ENCODE peak calls at places on chromosome 14, in five cellular contexts. One of them, this sample, is unnamed. For H3K4me1, the result is how much of the 10 kb centered on the place peaks cover.

GRCh38 chr14:34403646-34404045 is 58.4 kb downstream of the SPTSSA start:
- DNase-seq in IMR-90: no peak
- DNase-seq in CD8-positive, alpha-beta memory T cell: no peak
- DNase-seq in CD8-positive, alpha-beta T cell: no peak
- DNase-seq in A673: no peak
- DNase-seq in this sample: no peak

GRCh38 chr14:23538785-23539184 is 12.8 kb downstream of the ZFHX2 start:
- DNase-seq in A673: peak
- DNase-seq in IMR-90: peak
- DNase-seq in CD8-positive, alpha-beta memory T cell: peak
- DNase-seq in CD8-positive, alpha-beta T cell: no peak
- DNase-seq in this sample: peak

GRCh38 chr14:25121342-25122129 is 71.6 kb upstream of the STXBP6 start:
- DNase-seq in IMR-90: peak
- DNase-seq in CD8-positive, alpha-beta memory T cell: no peak
- DNase-seq in CD8-positive, alpha-beta T cell: no peak
- DNase-seq in A673: no peak
- DNase-seq in this sample: no peak

GRCh38 chr14:74619672-74620131 is 7.7 kb upstream of the LTBP2 start:
- DNase-seq in CD8-positive, alpha-beta memory T cell: no peak
- DNase-seq in CD8-positive, alpha-beta T cell: no peak
- DNase-seq in A673: no peak
- DNase-seq in IMR-90: peak
- DNase-seq in this sample: peak

GRCh38 chr14:34018564-34019244 is 67.8 kb upstream of the EGLN3 start:
- DNase-seq in IMR-90: no peak
- DNase-seq in CD8-positive, alpha-beta T cell: peak
- DNase-seq in CD8-positive, alpha-beta memory T cell: no peak
- DNase-seq in A673: peak
- DNase-seq in this sample: peak

GRCh38 chr14:104773505-104774452 is 20.8 kb downstream of the SIVA1 start:
- DNase-seq in A673: no peak
- DNase-seq in IMR-90: no peak
- DNase-seq in CD8-positive, alpha-beta memory T cell: no peak
- DNase-seq in CD8-positive, alpha-beta T cell: no peak
- DNase-seq in this sample: no peak

GRCh38 chr14:66045572-66046021 is 440.6 kb upstream of the CCDC196 start:
- DNase-seq in A673: peak
- DNase-seq in CD8-positive, alpha-beta T cell: no peak
- DNase-seq in CD8-positive, alpha-beta memory T cell: no peak
- DNase-seq in IMR-90: no peak
- DNase-seq in this sample: peak

GRCh38 chr14:72433511-72433910 is 460.4 kb downstream of the DPF3 start:
- DNase-seq in IMR-90: peak
- DNase-seq in CD8-positive, alpha-beta memory T cell: no peak
- DNase-seq in A673: no peak
- DNase-seq in CD8-positive, alpha-beta T cell: no peak
- DNase-seq in this sample: no peak

GRCh38 chr14:68703093-68703492 is 89.8 kb downstream of the ZFP36L1 start:
- DNase-seq in CD8-positive, alpha-beta memory T cell: no peak
- DNase-seq in IMR-90: peak
- DNase-seq in A673: no peak
- DNase-seq in CD8-positive, alpha-beta T cell: no peak
- DNase-seq in this sample: no peak

GRCh38 chr14:50001146-50001998 is 108.5 kb downstream of the ARF6 start:
- DNase-seq in A673: no peak
- DNase-seq in IMR-90: peak
- DNase-seq in CD8-positive, alpha-beta T cell: peak
- DNase-seq in CD8-positive, alpha-beta memory T cell: peak
- DNase-seq in this sample: no peak

GRCh38 chr14:49999826-50000214 is 106.9 kb downstream of the ARF6 start:
- DNase-seq in CD8-positive, alpha-beta T cell: no peak
- DNase-seq in CD8-positive, alpha-beta memory T cell: no peak
- DNase-seq in A673: no peak
- DNase-seq in IMR-90: no peak
- DNase-seq in this sample: no peak

GRCh38 chr14:49999216-49999761 is 106.4 kb downstream of the ARF6 start:
- DNase-seq in CD8-positive, alpha-beta memory T cell: peak
- DNase-seq in A673: peak
- DNase-seq in IMR-90: peak
- DNase-seq in CD8-positive, alpha-beta T cell: peak
- DNase-seq in this sample: peak

GRCh38 chr14:50001999-50002925 is 109.4 kb downstream of the ARF6 start:
- DNase-seq in CD8-positive, alpha-beta memory T cell: peak
- DNase-seq in IMR-90: no peak
- DNase-seq in CD8-positive, alpha-beta T cell: peak
- DNase-seq in A673: no peak
- DNase-seq in this sample: no peak

DNA sequence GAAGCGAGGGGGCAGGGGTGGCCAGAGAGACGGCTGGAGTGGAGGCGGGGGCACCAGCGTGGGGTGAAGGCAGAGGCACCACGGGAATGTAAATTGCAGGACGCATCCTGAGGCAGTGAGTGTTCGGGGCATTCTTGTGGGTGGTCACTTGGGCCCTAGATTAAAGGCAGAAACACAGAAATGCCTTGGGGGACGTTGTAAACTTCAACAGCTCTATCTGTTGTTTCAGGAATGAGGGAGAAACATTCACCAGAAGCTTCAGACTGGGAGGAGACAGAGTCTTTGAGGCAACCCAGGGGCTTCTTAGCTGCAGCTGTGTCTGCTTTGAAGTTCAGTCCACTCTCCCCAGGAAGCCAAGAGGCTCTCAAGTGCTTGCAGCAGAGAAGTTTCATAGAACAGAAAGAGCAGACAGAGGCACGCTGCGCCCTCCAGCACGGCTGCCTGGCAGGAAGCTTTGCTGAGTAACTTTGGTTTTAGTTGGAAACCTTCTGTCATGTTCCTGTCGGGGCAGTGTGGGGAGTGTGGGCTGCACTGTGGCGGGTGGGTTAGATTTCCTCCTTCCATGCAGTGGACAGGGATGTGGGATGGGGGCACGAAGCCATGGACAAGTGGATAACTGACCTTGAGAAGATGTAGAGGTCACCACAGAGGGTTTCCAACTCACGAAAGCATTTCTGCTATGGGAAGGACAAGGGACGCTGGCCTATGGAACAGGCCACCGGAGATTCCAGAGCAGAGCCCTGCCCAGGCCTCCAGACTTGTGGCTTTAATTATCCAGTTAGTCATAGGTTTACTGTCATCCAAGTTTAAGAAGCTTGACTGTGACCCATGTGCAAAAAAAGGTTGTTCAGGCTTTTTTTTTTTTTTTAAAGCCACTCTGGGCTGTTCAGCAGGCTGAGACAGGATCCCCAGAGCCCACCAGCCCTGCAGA is 107.6 kb downstream of the ARF6 start:
- DNase-seq in CD8-positive, alpha-beta memory T cell: peak
- DNase-seq in CD8-positive, alpha-beta T cell: peak
- DNase-seq in IMR-90: peak
- DNase-seq in A673: peak
- DNase-seq in this sample: peak
- H3K4me1 ChIP-seq in CD8-positive, alpha-beta memory T cell: half or more
- H3K4me1 ChIP-seq in CD8-positive, alpha-beta T cell: half or more
- H3K4me1 ChIP-seq in IMR-90: under half
- H3K4me1 ChIP-seq in A673: under half
- H3K4me1 ChIP-seq in this sample: half or more

GRCh38 chr14:99412122-99413061 is 68.3 kb downstream of the SETD3 start:
- DNase-seq in CD8-positive, alpha-beta T cell: no peak
- DNase-seq in A673: no peak
- DNase-seq in CD8-positive, alpha-beta memory T cell: no peak
- DNase-seq in IMR-90: peak
- DNase-seq in this sample: no peak
- H3K4me1 ChIP-seq in CD8-positive, alpha-beta T cell: under half
- H3K4me1 ChIP-seq in A673: under half
- H3K4me1 ChIP-seq in CD8-positive, alpha-beta memory T cell: under half
- H3K4me1 ChIP-seq in IMR-90: under half
- H3K4me1 ChIP-seq in this sample: under half

GRCh38 chr14:76531085-76531484 is 155.1 kb downstream of the ESRRB start:
- DNase-seq in A673: no peak
- DNase-seq in CD8-positive, alpha-beta T cell: no peak
- DNase-seq in IMR-90: no peak
- DNase-seq in CD8-positive, alpha-beta memory T cell: no peak
- DNase-seq in this sample: no peak

GRCh38 chr14:76525106-76525825 is 149.3 kb downstream of the ESRRB start:
- DNase-seq in CD8-positive, alpha-beta memory T cell: no peak
- DNase-seq in IMR-90: no peak
- DNase-seq in A673: no peak
- DNase-seq in CD8-positive, alpha-beta T cell: no peak
- DNase-seq in this sample: no peak
- H3K4me1 ChIP-seq in CD8-positive, alpha-beta memory T cell: under half
- H3K4me1 ChIP-seq in IMR-90: under half
- H3K4me1 ChIP-seq in A673: under half
- H3K4me1 ChIP-seq in CD8-positive, alpha-beta T cell: under half
- H3K4me1 ChIP-seq in this sample: under half

DNA sequence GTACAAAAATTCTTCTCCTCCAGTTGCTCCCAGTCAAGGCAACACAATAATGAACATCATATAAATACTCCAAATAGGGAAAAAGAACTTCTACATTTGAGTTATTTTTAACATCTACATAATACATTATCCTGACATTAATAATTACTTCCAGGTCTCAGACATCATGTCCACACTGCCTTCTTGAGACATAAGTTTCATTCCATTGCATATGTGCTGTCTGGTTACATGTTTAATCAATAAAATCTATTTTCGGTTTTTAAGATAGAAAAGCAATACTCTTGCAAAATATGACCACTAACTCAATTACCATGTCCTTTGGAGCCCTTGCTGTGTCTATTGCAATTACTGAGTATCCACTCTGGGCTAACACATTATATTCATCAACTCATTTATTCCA is 881.8 kb downstream of the GALC start:
- DNase-seq in A673: no peak
- DNase-seq in CD8-positive, alpha-beta memory T cell: no peak
- DNase-seq in CD8-positive, alpha-beta T cell: no peak
- DNase-seq in IMR-90: no peak
- DNase-seq in this sample: no peak
- H3K4me1 ChIP-seq in A673: under half
- H3K4me1 ChIP-seq in CD8-positive, alpha-beta memory T cell: under half
- H3K4me1 ChIP-seq in CD8-positive, alpha-beta T cell: under half
- H3K4me1 ChIP-seq in IMR-90: under half
- H3K4me1 ChIP-seq in this sample: under half

DNA sequence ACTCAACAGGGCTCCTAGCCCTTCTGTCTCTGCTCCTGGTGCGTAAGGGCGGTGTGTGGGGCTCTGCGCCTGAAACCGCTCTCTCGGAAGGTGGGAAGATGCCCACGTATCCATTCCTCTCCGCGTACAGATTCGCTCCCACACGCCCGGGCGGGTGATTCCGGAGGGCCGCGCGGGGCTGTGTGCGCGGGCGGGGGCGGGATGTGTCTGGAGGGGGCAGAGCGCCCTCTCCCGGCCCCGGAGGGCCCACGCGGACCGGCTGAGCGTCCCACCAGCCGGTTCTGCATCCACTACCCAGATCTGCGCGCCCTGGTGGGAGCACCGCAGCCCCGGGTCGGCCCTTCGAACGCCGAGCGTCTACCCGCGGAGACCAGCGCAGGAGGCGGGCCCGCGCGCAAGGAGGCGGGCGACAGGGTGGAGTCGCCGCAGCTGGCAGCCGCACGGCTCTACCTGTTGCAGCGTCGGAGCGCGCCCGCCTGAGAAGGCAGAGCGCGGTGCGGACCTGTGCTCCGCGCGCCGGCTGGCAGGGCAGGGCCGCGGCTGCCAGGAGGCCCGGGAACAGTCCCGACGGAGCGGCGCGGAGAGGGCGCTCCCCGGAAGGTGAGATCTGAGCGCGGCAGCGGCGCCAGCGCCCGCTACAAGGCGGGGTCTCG is 1.4 kb upstream of the KCNK13 start:
- DNase-seq in CD8-positive, alpha-beta memory T cell: no peak
- DNase-seq in A673: peak
- DNase-seq in CD8-positive, alpha-beta T cell: no peak
- DNase-seq in IMR-90: peak
- DNase-seq in this sample: peak
- H3K4me1 ChIP-seq in CD8-positive, alpha-beta memory T cell: under half
- H3K4me1 ChIP-seq in A673: under half
- H3K4me1 ChIP-seq in CD8-positive, alpha-beta T cell: under half
- H3K4me1 ChIP-seq in IMR-90: under half
- H3K4me1 ChIP-seq in this sample: under half

This sample was measured in left ventricle myocardium inferior.